ENCODE peak calls at places on chromosomes 1 and 21, in seven cellular contexts. N, L, O, D, M, F and G are unnamed samples.

GRCh38 chr1:6133146-6133895 is 46.8 kb downstream of the CHD5 start:
- DNase-seq in N (no peak), L (no peak), O (no peak), D (peak; percentile 8), M (no peak), F (no peak), G (no peak)

GRCh38 chr1:203153051-203153988 is 22.3 kb downstream of the MYBPH start:
- DNase-seq in N (no peak), L (peak; percentile 23), O (no peak), D (no peak), M (no peak), F (no peak), G (peak; percentile 32)

GRCh38 chr1:30407030-30407861 is 316.1 kb downstream of the MATN1 start:
- DNase-seq in N (no peak), L (peak; percentile 41), O (no peak), D (peak; percentile 27), M (peak; percentile 6), F (no peak), G (no peak)

GRCh38 chr1:62685431-62685859 is 2.7 kb downstream of the DOCK7 start:
- DNase-seq in N (no peak), L (peak; percentile 25), O (no peak), D (no peak), M (peak; percentile 47), F (no peak), G (no peak)

GRCh38 chr21:41970751-41971653 is 17.2 kb upstream of the C2CD2 start:
- DNase-seq in N (no peak), L (no peak), O (no peak), D (peak; percentile 7), M (no peak), F (no peak), G (no peak)

GRCh38 chr1:41766546-41766945 is 152.2 kb downstream of the HIVEP3 start:
- DNase-seq in N (no peak), L (peak; percentile 27), O (no peak), D (no peak), M (no peak), F (no peak), G (no peak)

GRCh38 chr1:35085421-35085820 is 6.2 kb downstream of the ZMYM1 start:
- DNase-seq in N (no peak), L (peak; percentile 19), O (no peak), D (no peak), M (no peak), F (no peak), G (no peak)

GRCh38 chr1:247415423-247416361 is at the start of gene NLRP3:
- DNase-seq in N (peak; percentile 48), L (no peak), O (no peak), D (no peak), M (peak; percentile 14), F (no peak), G (no peak)

GRCh38 chr1:156103521-156103947 is 11.0 kb upstream of the LMNA start:
- DNase-seq in N (no peak), L (no peak), O (no peak), D (no peak), M (no peak), F (no peak), G (no peak)

GRCh38 chr1:241215203-241215602 is 141.8 kb downstream of the RGS7 start:
- DNase-seq in N (no peak), L (no peak), O (no peak), D (no peak), M (no peak), F (no peak), G (no peak)

GRCh38 chr1:23483327-23484252 is at the start of gene ASAP3:
- DNase-seq in N (peak; percentile 25), L (peak; percentile 65), O (no peak), D (peak; percentile 53), M (no peak), F (peak; percentile 19), G (no peak)

GRCh38 chr1:165235777-165236285 is 120.7 kb downstream of the LMX1A start:
- DNase-seq in N (no peak), L (no peak), O (no peak), D (no peak), M (no peak), F (no peak), G (no peak)

GRCh38 chr1:232561381-232561780 is 68.6 kb downstream of the SIPA1L2 start:
- DNase-seq in N (no peak), L (no peak), O (no peak), D (no peak), M (no peak), F (no peak), G (no peak)

GRCh38 chr1:63466759-63467158 is 56.3 kb downstream of the ITGB3BP start:
- DNase-seq in N (no peak), L (no peak), O (no peak), D (no peak), M (no peak), F (no peak), G (no peak)

GRCh38 chr1:910881-911721 is 12.6 kb upstream of the SAMD11 start:
- DNase-seq in N (peak; percentile 15), L (peak; percentile 67), O (no peak), D (peak; percentile 64), M (no peak), F (peak; percentile 6), G (no peak)

GRCh38 chr1:18673976-18674375 is 43.3 kb downstream of the PAX7 start:
- DNase-seq in N (no peak), L (no peak), O (no peak), D (no peak), M (no peak), F (no peak), G (no peak)

GRCh38 chr1:172969611-172970010 is 81.1 kb downstream of the TNFSF18 start:
- DNase-seq in N (no peak), L (peak; percentile 88), O (no peak), D (no peak), M (peak; percentile 57), F (no peak), G (no peak)

GRCh38 chr1:36994863-36995262 is 39.5 kb downstream of the GRIK3 start:
- DNase-seq in N (no peak), L (no peak), O (no peak), D (no peak), M (no peak), F (no peak), G (no peak)

GRCh38 chr1:96492236-96492635 is 229.3 kb upstream of the PTBP2 start:
- DNase-seq in N (no peak), L (peak; percentile 20), O (no peak), D (no peak), M (peak; percentile 10), F (no peak), G (no peak)

GRCh38 chr1:30670195-30671060 is 53.0 kb downstream of the MATN1 start:
- DNase-seq in N (no peak), L (peak; percentile 11), O (no peak), D (no peak), M (no peak), F (no peak), G (no peak)

GRCh38 chr1:39491146-39491921 is at the start of gene BMP8A:
- DNase-seq in N (peak; percentile 69), L (no peak), O (peak; percentile 36), D (peak; percentile 81), M (no peak), F (no peak), G (no peak)

GRCh38 chr1:115337633-115338456 is at the start of gene NGF:
- DNase-seq in N (no peak), L (peak; percentile 69), O (no peak), D (no peak), M (peak; percentile 42), F (peak; percentile 31), G (no peak)

GRCh38 chr1:69513621-69514020 is 54.1 kb upstream of the LRRC7 start:
- DNase-seq in N (no peak), L (peak; percentile 37), O (no peak), D (no peak), M (no peak), F (no peak), G (no peak)

GRCh38 chr1:91173379-91173890 is 151.6 kb upstream of the ZNF644 start:
- DNase-seq in N (no peak), L (no peak), O (no peak), D (no peak), M (no peak), F (no peak), G (no peak)

GRCh38 chr21:27448960-27449359 is 482.1 kb upstream of the ADAMTS5 start:
- DNase-seq in N (no peak), L (no peak), O (no peak), D (no peak), M (no peak), F (no peak), G (no peak)

GRCh38 chr1:233389867-233390266 is 62.3 kb downstream of the MAP3K21 start:
- DNase-seq in N (no peak), L (no peak), O (no peak), D (no peak), M (no peak), F (no peak), G (no peak)

GRCh38 chr1:38028671-38029070 is 16.1 kb downstream of the UTP11 start:
- DNase-seq in N (no peak), L (no peak), O (no peak), D (no peak), M (no peak), F (no peak), G (no peak)
- H3K4me3 ChIP-seq in N (no peak overlapping the region), L (no peak overlapping the region), O (no peak overlapping the region), D (no peak overlapping the region), M (no peak overlapping the region), F (no peak overlapping the region), G (peak overlapping the region; percentile 57)

GRCh38 chr1:206953626-206954025 is 7.4 kb upstream of the PIGR start:
- DNase-seq in N (no peak), L (no peak), O (no peak), D (no peak), M (no peak), F (no peak), G (no peak)
- H3K27ac ChIP-seq in N (no peak overlapping the region), L (no peak overlapping the region), O (no peak overlapping the region), D (peak overlapping the region; percentile 50), M (no peak overlapping the region), F (no peak overlapping the region), G (no peak overlapping the region)

DNA sequence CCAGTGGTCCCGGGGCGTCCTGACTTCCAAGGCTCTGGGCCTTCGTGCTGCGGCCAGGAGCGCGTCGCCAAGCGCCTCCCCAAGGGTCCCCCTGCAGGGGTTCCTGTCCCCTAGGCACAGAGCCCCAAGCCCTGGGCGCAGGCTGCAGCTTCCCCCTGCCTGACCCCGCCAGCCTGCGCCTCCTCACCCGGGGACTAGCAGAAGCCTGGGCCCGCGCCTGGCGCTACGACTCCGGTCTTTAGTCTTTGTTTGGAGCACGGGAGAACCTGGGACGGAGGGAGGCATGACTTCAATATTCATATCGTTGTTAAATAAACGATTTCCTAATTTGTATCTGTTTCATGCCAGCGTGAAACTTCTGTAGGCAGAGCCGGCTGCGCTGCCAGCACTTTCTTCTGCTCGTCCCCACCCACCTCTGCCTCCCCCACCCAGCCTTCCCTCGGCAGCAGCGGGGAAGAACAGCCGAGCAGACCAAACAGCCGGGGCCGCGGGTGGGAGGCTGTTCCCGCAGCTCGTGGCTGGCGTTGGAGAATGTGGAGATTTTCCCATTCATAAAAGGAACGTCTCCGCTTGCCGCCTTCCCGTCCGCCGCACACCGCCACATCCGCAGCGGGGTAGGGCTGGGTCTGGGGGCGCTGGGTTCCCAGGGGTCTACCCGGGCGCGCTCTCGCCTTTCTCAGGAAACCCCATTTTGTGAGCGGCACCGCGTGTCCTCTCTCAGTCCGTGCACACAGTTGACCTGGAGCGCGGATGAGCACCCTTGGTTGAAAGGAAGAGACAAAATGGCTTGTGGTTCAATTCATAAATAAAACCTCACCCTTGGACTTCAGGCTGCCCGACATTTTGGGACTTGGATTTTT is 777 bp upstream of the TRIM67 start:
- DNase-seq in N (no peak), L (no peak), O (no peak), D (no peak), M (no peak), F (no peak), G (no peak)
- H3K4me3 ChIP-seq in N (no peak overlapping the region), L (peak overlapping the region; percentile 53), O (no peak overlapping the region), D (no peak overlapping the region), M (peak overlapping the region; percentile 59), F (peak overlapping the region; percentile 13), G (no peak overlapping the region)

GRCh38 chr1:161018631-161018930 is 2.4 kb downstream of the F11R start:
- DNase-seq in N (no peak), L (no peak), O (no peak), D (no peak), M (no peak), F (no peak), G (no peak)
- H3K27ac ChIP-seq in N (no peak overlapping the region), L (no peak overlapping the region), O (no peak overlapping the region), D (peak overlapping the region; percentile 51), M (no peak overlapping the region), F (no peak overlapping the region), G (no peak overlapping the region)